ENCODE peak calls at places on chromosomes 1 and 21, in six cellular contexts. One of them, this sample, is unnamed.

GRCh38 chr21:33402011-33402979 is 918 bp upstream of the IFNGR2 start:
- DNase-seq in MG63: peak
- DNase-seq in HS-5: no peak
- DNase-seq in HuH-7.5: peak
- DNase-seq in stimulated activated CD8-positive, alpha-beta memory T cell treated with anti-CD3 and anti-CD28 coated beads, Interleukin-7, amount 100 ng/mL, for 24 hours: no peak
- DNase-seq in mucosa of gallbladder: peak
- DNase-seq in this sample: no peak

GRCh38 chr1:40630488-40631223 is 34.8 kb downstream of the RIMS3 start:
- DNase-seq in MG63: no peak
- DNase-seq in HS-5: no peak
- DNase-seq in HuH-7.5: peak
- DNase-seq in stimulated activated CD8-positive, alpha-beta memory T cell treated with anti-CD3 and anti-CD28 coated beads, Interleukin-7, amount 100 ng/mL, for 24 hours: no peak
- DNase-seq in mucosa of gallbladder: no peak
- DNase-seq in this sample: no peak

GRCh38 chr1:6134206-6134605 is 45.9 kb downstream of the CHD5 start:
- DNase-seq in MG63: no peak
- DNase-seq in HS-5: no peak
- DNase-seq in HuH-7.5: no peak
- DNase-seq in stimulated activated CD8-positive, alpha-beta memory T cell treated with anti-CD3 and anti-CD28 coated beads, Interleukin-7, amount 100 ng/mL, for 24 hours: no peak
- DNase-seq in mucosa of gallbladder: no peak
- DNase-seq in this sample: no peak

GRCh38 chr1:32971156-32971555 is 6.5 kb upstream of the RNF19B start:
- DNase-seq in MG63: no peak
- DNase-seq in HS-5: no peak
- DNase-seq in HuH-7.5: no peak
- DNase-seq in stimulated activated CD8-positive, alpha-beta memory T cell treated with anti-CD3 and anti-CD28 coated beads, Interleukin-7, amount 100 ng/mL, for 24 hours: no peak
- DNase-seq in mucosa of gallbladder: no peak
- DNase-seq in this sample: no peak

GRCh38 chr1:212401838-212402582 is 12.7 kb downstream of the PACC1 start:
- DNase-seq in MG63: no peak
- DNase-seq in HS-5: peak
- DNase-seq in HuH-7.5: no peak
- DNase-seq in stimulated activated CD8-positive, alpha-beta memory T cell treated with anti-CD3 and anti-CD28 coated beads, Interleukin-7, amount 100 ng/mL, for 24 hours: no peak
- DNase-seq in mucosa of gallbladder: no peak
- DNase-seq in this sample: no peak

GRCh38 chr1:168907053-168907452 is 178.0 kb upstream of the DPT start:
- DNase-seq in MG63: no peak
- DNase-seq in HS-5: no peak
- DNase-seq in HuH-7.5: no peak
- DNase-seq in stimulated activated CD8-positive, alpha-beta memory T cell treated with anti-CD3 and anti-CD28 coated beads, Interleukin-7, amount 100 ng/mL, for 24 hours: no peak
- DNase-seq in mucosa of gallbladder: no peak
- DNase-seq in this sample: no peak

GRCh38 chr1:72202761-72203160 is 79.6 kb downstream of the NEGR1 start:
- DNase-seq in MG63: no peak
- DNase-seq in HS-5: no peak
- DNase-seq in HuH-7.5: no peak
- DNase-seq in stimulated activated CD8-positive, alpha-beta memory T cell treated with anti-CD3 and anti-CD28 coated beads, Interleukin-7, amount 100 ng/mL, for 24 hours: no peak
- DNase-seq in mucosa of gallbladder: no peak
- DNase-seq in this sample: no peak

GRCh38 chr1:16451868-16452528 is 11.5 kb downstream of the NECAP2 start:
- DNase-seq in MG63: no peak
- DNase-seq in HS-5: no peak
- DNase-seq in HuH-7.5: no peak
- DNase-seq in stimulated activated CD8-positive, alpha-beta memory T cell treated with anti-CD3 and anti-CD28 coated beads, Interleukin-7, amount 100 ng/mL, for 24 hours: no peak
- DNase-seq in mucosa of gallbladder: no peak
- DNase-seq in this sample: no peak

GRCh38 chr1:10225573-10225972 is 15.2 kb downstream of the KIF1B start:
- DNase-seq in MG63: no peak
- DNase-seq in HS-5: no peak
- DNase-seq in HuH-7.5: no peak
- DNase-seq in stimulated activated CD8-positive, alpha-beta memory T cell treated with anti-CD3 and anti-CD28 coated beads, Interleukin-7, amount 100 ng/mL, for 24 hours: no peak
- DNase-seq in mucosa of gallbladder: no peak
- DNase-seq in this sample: no peak

GRCh38 chr1:50422675-50422945 is 633 bp downstream of the DMRTA2 start:
- DNase-seq in MG63: no peak
- DNase-seq in HS-5: no peak
- DNase-seq in HuH-7.5: no peak
- DNase-seq in stimulated activated CD8-positive, alpha-beta memory T cell treated with anti-CD3 and anti-CD28 coated beads, Interleukin-7, amount 100 ng/mL, for 24 hours: no peak
- DNase-seq in mucosa of gallbladder: no peak
- DNase-seq in this sample: no peak

GRCh38 chr1:233549917-233550316 is 64.0 kb upstream of the KCNK1 start:
- DNase-seq in MG63: no peak
- DNase-seq in HS-5: no peak
- DNase-seq in HuH-7.5: no peak
- DNase-seq in stimulated activated CD8-positive, alpha-beta memory T cell treated with anti-CD3 and anti-CD28 coated beads, Interleukin-7, amount 100 ng/mL, for 24 hours: no peak
- DNase-seq in mucosa of gallbladder: no peak
- DNase-seq in this sample: no peak

GRCh38 chr1:234413485-234413884 is 40.2 kb downstream of the COA6 start:
- DNase-seq in MG63: no peak
- DNase-seq in HS-5: no peak
- DNase-seq in HuH-7.5: no peak
- DNase-seq in stimulated activated CD8-positive, alpha-beta memory T cell treated with anti-CD3 and anti-CD28 coated beads, Interleukin-7, amount 100 ng/mL, for 24 hours: no peak
- DNase-seq in mucosa of gallbladder: no peak
- DNase-seq in this sample: no peak

GRCh38 chr1:101996830-101997485 is at the start of gene OLFM3:
- DNase-seq in MG63: peak
- DNase-seq in HS-5: no peak
- DNase-seq in HuH-7.5: peak
- DNase-seq in stimulated activated CD8-positive, alpha-beta memory T cell treated with anti-CD3 and anti-CD28 coated beads, Interleukin-7, amount 100 ng/mL, for 24 hours: no peak
- DNase-seq in mucosa of gallbladder: no peak
- DNase-seq in this sample: no peak

GRCh38 chr21:42653492-42654061 is at the start of gene PDE9A:
- DNase-seq in MG63: no peak
- DNase-seq in HS-5: no peak
- DNase-seq in HuH-7.5: peak
- DNase-seq in stimulated activated CD8-positive, alpha-beta memory T cell treated with anti-CD3 and anti-CD28 coated beads, Interleukin-7, amount 100 ng/mL, for 24 hours: no peak
- DNase-seq in mucosa of gallbladder: peak
- DNase-seq in this sample: no peak

GRCh38 chr21:43345746-43346409 is 81.1 kb downstream of the SIK1 start:
- DNase-seq in MG63: peak
- DNase-seq in HS-5: peak
- DNase-seq in HuH-7.5: no peak
- DNase-seq in stimulated activated CD8-positive, alpha-beta memory T cell treated with anti-CD3 and anti-CD28 coated beads, Interleukin-7, amount 100 ng/mL, for 24 hours: no peak
- DNase-seq in mucosa of gallbladder: no peak
- DNase-seq in this sample: no peak

GRCh38 chr1:154951901-154952657 is 3.8 kb downstream of the PBXIP1 start:
- DNase-seq in MG63: no peak
- DNase-seq in HS-5: no peak
- DNase-seq in HuH-7.5: no peak
- DNase-seq in stimulated activated CD8-positive, alpha-beta memory T cell treated with anti-CD3 and anti-CD28 coated beads, Interleukin-7, amount 100 ng/mL, for 24 hours: no peak
- DNase-seq in mucosa of gallbladder: no peak
- DNase-seq in this sample: no peak

GRCh38 chr1:159088050-159088449 is 11.5 kb upstream of the AIM2 start:
- DNase-seq in MG63: peak
- DNase-seq in HS-5: peak
- DNase-seq in HuH-7.5: no peak
- DNase-seq in stimulated activated CD8-positive, alpha-beta memory T cell treated with anti-CD3 and anti-CD28 coated beads, Interleukin-7, amount 100 ng/mL, for 24 hours: no peak
- DNase-seq in mucosa of gallbladder: no peak
- DNase-seq in this sample: no peak

GRCh38 chr21:44980562-44981489 is 41.0 kb downstream of the SLX9 start:
- DNase-seq in MG63: no peak
- DNase-seq in HS-5: no peak
- DNase-seq in HuH-7.5: no peak
- DNase-seq in stimulated activated CD8-positive, alpha-beta memory T cell treated with anti-CD3 and anti-CD28 coated beads, Interleukin-7, amount 100 ng/mL, for 24 hours: no peak
- DNase-seq in mucosa of gallbladder: no peak
- DNase-seq in this sample: no peak

GRCh38 chr1:225691377-225691776 is 38.5 kb upstream of the ENAH start:
- DNase-seq in MG63: no peak
- DNase-seq in HS-5: no peak
- DNase-seq in HuH-7.5: peak
- DNase-seq in stimulated activated CD8-positive, alpha-beta memory T cell treated with anti-CD3 and anti-CD28 coated beads, Interleukin-7, amount 100 ng/mL, for 24 hours: no peak
- DNase-seq in mucosa of gallbladder: no peak
- DNase-seq in this sample: no peak

GRCh38 chr1:43452789-43453441 is 816 bp downstream of the HYI start:
- DNase-seq in MG63: peak
- DNase-seq in HS-5: peak
- DNase-seq in HuH-7.5: peak
- DNase-seq in stimulated activated CD8-positive, alpha-beta memory T cell treated with anti-CD3 and anti-CD28 coated beads, Interleukin-7, amount 100 ng/mL, for 24 hours: no peak
- DNase-seq in mucosa of gallbladder: no peak
- DNase-seq in this sample: no peak

GRCh38 chr21:42850866-42851391 is 28.4 kb downstream of the WDR4 start:
- DNase-seq in MG63: peak
- DNase-seq in HS-5: no peak
- DNase-seq in HuH-7.5: peak
- DNase-seq in stimulated activated CD8-positive, alpha-beta memory T cell treated with anti-CD3 and anti-CD28 coated beads, Interleukin-7, amount 100 ng/mL, for 24 hours: no peak
- DNase-seq in mucosa of gallbladder: no peak
- DNase-seq in this sample: no peak

GRCh38 chr1:84774674-84775548 is 84.7 kb upstream of the SSX2IP start:
- DNase-seq in MG63: no peak
- DNase-seq in HS-5: no peak
- DNase-seq in HuH-7.5: no peak
- DNase-seq in stimulated activated CD8-positive, alpha-beta memory T cell treated with anti-CD3 and anti-CD28 coated beads, Interleukin-7, amount 100 ng/mL, for 24 hours: no peak
- DNase-seq in mucosa of gallbladder: no peak
- DNase-seq in this sample: no peak

GRCh38 chr1:151832318-151832984 is 849 bp upstream of the RORC start:
- DNase-seq in MG63: peak
- DNase-seq in HS-5: peak
- DNase-seq in HuH-7.5: no peak
- DNase-seq in stimulated activated CD8-positive, alpha-beta memory T cell treated with anti-CD3 and anti-CD28 coated beads, Interleukin-7, amount 100 ng/mL, for 24 hours: no peak
- DNase-seq in mucosa of gallbladder: peak
- DNase-seq in this sample: no peak

This sample was measured in smooth muscle cell of the brain vasculature.